ENCODE peak calls at places on chromosomes 2 and 18, in six cellular contexts. Z is small intestine; S is RWPE1; T is OCI-LY7; J is CD8-positive, alpha-beta memory T cell; L is right cardiac atrium. U is an unnamed sample.

GRCh38 chr18:37529863-37530262 is 35.7 kb downstream of the CELF4 start:
- DNase-seq in Z (no peak), S (no peak), T (peak), J (no peak), L (no peak), U (no peak)

GRCh38 chr2:217061916-217062315 is 202.1 kb upstream of the TNP1 start:
- DNase-seq in Z (no peak), S (no peak), T (no peak), J (no peak), L (no peak), U (no peak)

GRCh38 chr2:40072442-40073232 is 293.6 kb upstream of the THUMPD2 start:
- DNase-seq in Z (no peak), S (no peak), T (no peak), J (no peak), L (no peak), U (no peak)

GRCh38 chr2:132581917-132582316 is 88.1 kb downstream of the LYPD1 start:
- DNase-seq in Z (peak), S (no peak), T (peak), J (no peak), L (no peak), U (no peak)

GRCh38 chr2:62330959-62331358 is 135.0 kb downstream of the B3GNT2 start:
- DNase-seq in Z (no peak), S (no peak), T (no peak), J (no peak), L (no peak), U (no peak)

GRCh38 chr2:233213975-233214374 is 37.5 kb upstream of the ATG16L1 start:
- DNase-seq in Z (no peak), S (no peak), T (no peak), J (no peak), L (no peak), U (no peak)

GRCh38 chr2:121386102-121386501 is 101.1 kb upstream of the TFCP2L1 start:
- DNase-seq in Z (no peak), S (no peak), T (no peak), J (no peak), L (no peak), U (no peak)

GRCh38 chr2:192151848-192152247 is 42.9 kb downstream of the TMEFF2 start:
- DNase-seq in Z (no peak), S (no peak), T (no peak), J (no peak), L (no peak), U (peak)

GRCh38 chr2:120988741-120989555 is 253.3 kb downstream of the GLI2 start:
- DNase-seq in Z (no peak), S (no peak), T (no peak), J (no peak), L (no peak), U (no peak)

GRCh38 chr2:232667989-232668583 is 29.0 kb upstream of the GIGYF2 start:
- DNase-seq in Z (no peak), S (no peak), T (no peak), J (no peak), L (no peak), U (no peak)

GRCh38 chr2:127208313-127208712 is 11.8 kb downstream of the CYP27C1 start:
- DNase-seq in Z (no peak), S (no peak), T (no peak), J (no peak), L (no peak), U (peak)

GRCh38 chr2:213149332-213149875 is 2.0 kb downstream of the IKZF2 start:
- DNase-seq in Z (no peak), S (no peak), T (no peak), J (no peak), L (no peak), U (peak)

DNA sequence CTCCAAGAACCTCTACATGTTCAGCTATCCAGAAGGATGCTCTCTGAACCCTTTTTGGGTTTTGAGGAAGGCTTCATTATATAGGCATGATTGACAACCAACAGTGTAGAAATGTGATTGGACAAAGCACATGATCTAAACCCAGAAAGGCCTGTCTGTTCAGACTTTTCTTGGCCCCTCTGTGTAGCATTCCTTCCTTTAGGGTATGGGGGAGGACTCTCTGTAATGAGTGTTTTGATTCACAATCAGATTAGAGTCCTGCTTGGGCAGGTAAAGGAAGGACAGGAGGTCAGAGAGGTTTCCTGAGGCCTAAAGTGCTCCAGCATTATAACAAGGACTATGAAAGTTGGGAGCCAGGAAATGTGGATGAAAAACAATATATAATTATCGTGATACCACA is 13.6 kb downstream of the GULP1 start:
- DNase-seq in Z (no peak), S (no peak), T (no peak), J (no peak), L (no peak), U (no peak)
- H3K27ac ChIP-seq in Z (no peak), S (no peak), T (no peak), J (no peak), L (no peak), U (no peak)

GRCh38 chr18:48529796-48530195 is 9.0 kb upstream of the CTIF start:
- DNase-seq in Z (no peak), S (peak), T (no peak), J (no peak), L (no peak), U (peak)
- H3K27ac ChIP-seq in Z (no peak), S (no peak), T (no peak), J (no peak), L (no peak), U (peak)

GRCh38 chr18:13500891-13501887 is 225.2 kb downstream of the FAM210A start:
- DNase-seq in Z (no peak), S (peak), T (no peak), J (no peak), L (peak), U (peak)
- H3K27ac ChIP-seq in Z (no peak), S (peak), T (no peak), J (no peak), L (peak), U (peak)

GRCh38 chr2:178452870-178453269 is 1.7 kb downstream of the PJVK start:
- DNase-seq in Z (no peak), S (no peak), T (no peak), J (no peak), L (no peak), U (no peak)

GRCh38 chr2:178452334-178452733 is 1.2 kb downstream of the PJVK start:
- DNase-seq in Z (no peak), S (no peak), T (no peak), J (no peak), L (no peak), U (no peak)

GRCh38 chr2:178450574-178451429 is at the start of the genes PJVK and PRKRA:
- DNase-seq in Z (peak), S (peak), T (peak), J (peak), L (peak), U (peak)

GRCh38 chr2:178449700-178450573 is 1.0 kb downstream of the PRKRA start:
- DNase-seq in Z (no peak), S (peak), T (peak), J (peak), L (no peak), U (peak)

DNA sequence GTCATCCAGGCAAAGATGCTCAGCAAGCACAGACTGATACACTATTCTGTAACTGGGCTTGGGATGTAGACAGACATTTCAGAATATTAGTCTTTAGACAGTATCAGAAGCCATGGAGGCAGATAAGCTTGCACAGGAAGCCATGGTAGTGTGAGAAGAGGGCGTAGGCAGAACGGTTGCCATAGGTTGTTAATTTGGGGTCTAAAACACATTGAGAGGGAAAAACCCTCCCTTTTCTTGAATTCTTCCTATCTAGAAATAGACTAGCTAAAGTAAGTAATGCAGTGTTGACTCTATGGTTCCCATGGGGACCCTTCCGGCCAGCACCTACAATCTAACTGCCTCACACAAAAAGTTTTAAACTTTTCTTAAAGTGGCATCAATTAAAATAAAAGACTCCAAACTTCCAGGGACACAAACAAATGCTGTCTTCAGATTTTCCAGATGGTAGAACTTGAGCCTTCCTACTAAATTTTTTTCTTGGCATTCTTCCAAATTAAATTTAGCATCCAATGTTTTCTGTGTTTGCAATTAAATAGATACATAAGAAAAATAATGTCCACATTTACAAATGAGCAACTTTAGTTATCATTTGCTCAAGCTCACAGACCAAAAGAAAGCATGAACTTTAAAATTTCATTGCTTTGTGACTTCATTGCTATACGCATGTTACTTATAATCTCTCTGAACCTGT is 1.9 kb downstream of the PRKRA start:
- DNase-seq in Z (no peak), S (no peak), T (peak), J (no peak), L (no peak), U (no peak)
- H3K27ac ChIP-seq in Z (no peak), S (no peak), T (peak), J (peak), L (no peak), U (no peak)

GRCh38 chr2:13334545-13334944 is 617.8 kb downstream of the TRIB2 start:
- DNase-seq in Z (no peak), S (no peak), T (no peak), J (no peak), L (no peak), U (no peak)
- H3K27ac ChIP-seq in Z (no peak), S (no peak), T (no peak), J (no peak), L (no peak), U (no peak)

U was measured in GM23248.